ENCODE peak calls at places on chromosomes 4 and X, in eight cellular contexts. One of them, this sample, is unnamed.

GRCh38 chrX:44544036-44544435 is 1.4 kb upstream of the FUNDC1 start:
- DNase-seq in HTR-8/SVneo: no peak
- DNase-seq in keratinocyte: no peak
- DNase-seq in SK-MEL-5: no peak
- DNase-seq in substantia nigra: no peak
- DNase-seq in Karpas-422: no peak
- DNase-seq in NCI-H2029: no peak
- DNase-seq in renal cortical epithelial cell: no peak
- DNase-seq in this sample: no peak

GRCh38 chr4:84562156-84562555 is 20.8 kb upstream of the CDS1 start:
- DNase-seq in SK-MEL-5: no peak
- DNase-seq in Karpas-422: no peak
- DNase-seq in renal cortical epithelial cell: no peak
- DNase-seq in NCI-H2029: no peak
- DNase-seq in substantia nigra: no peak
- DNase-seq in keratinocyte: no peak
- DNase-seq in HTR-8/SVneo: no peak
- DNase-seq in this sample: no peak

GRCh38 chr4:186946682-186947294 is 223.1 kb upstream of the FAT1 start:
- DNase-seq in Karpas-422: peak
- DNase-seq in SK-MEL-5: peak
- DNase-seq in keratinocyte: no peak
- DNase-seq in substantia nigra: no peak
- DNase-seq in HTR-8/SVneo: peak
- DNase-seq in renal cortical epithelial cell: peak
- DNase-seq in NCI-H2029: no peak
- DNase-seq in this sample: peak

GRCh38 chr4:5932021-5932553 is 39.2 kb upstream of the CRMP1 start:
- DNase-seq in Karpas-422: no peak
- DNase-seq in keratinocyte: no peak
- DNase-seq in renal cortical epithelial cell: no peak
- DNase-seq in SK-MEL-5: no peak
- DNase-seq in substantia nigra: no peak
- DNase-seq in HTR-8/SVneo: no peak
- DNase-seq in NCI-H2029: peak
- DNase-seq in this sample: no peak

GRCh38 chr4:144171697-144172096 is 31.2 kb upstream of the GYPA start:
- DNase-seq in NCI-H2029: no peak
- DNase-seq in SK-MEL-5: no peak
- DNase-seq in substantia nigra: no peak
- DNase-seq in HTR-8/SVneo: no peak
- DNase-seq in keratinocyte: no peak
- DNase-seq in renal cortical epithelial cell: peak
- DNase-seq in Karpas-422: no peak
- DNase-seq in this sample: no peak

GRCh38 chrX:84240848-84241565 is 53.0 kb upstream of the RPS6KA6 start:
- DNase-seq in SK-MEL-5: no peak
- DNase-seq in renal cortical epithelial cell: no peak
- DNase-seq in substantia nigra: no peak
- DNase-seq in HTR-8/SVneo: no peak
- DNase-seq in keratinocyte: no peak
- DNase-seq in NCI-H2029: no peak
- DNase-seq in Karpas-422: no peak
- DNase-seq in this sample: no peak

GRCh38 chrX:95678679-95679078 is 1006.0 kb upstream of the DIAPH2 start:
- DNase-seq in HTR-8/SVneo: no peak
- DNase-seq in renal cortical epithelial cell: no peak
- DNase-seq in keratinocyte: no peak
- DNase-seq in NCI-H2029: no peak
- DNase-seq in substantia nigra: no peak
- DNase-seq in SK-MEL-5: no peak
- DNase-seq in Karpas-422: no peak
- DNase-seq in this sample: no peak

GRCh38 chr4:74499986-74500781 is 55.2 kb downstream of the AREG start:
- DNase-seq in HTR-8/SVneo: no peak
- DNase-seq in keratinocyte: no peak
- DNase-seq in Karpas-422: no peak
- DNase-seq in SK-MEL-5: no peak
- DNase-seq in substantia nigra: no peak
- DNase-seq in NCI-H2029: no peak
- DNase-seq in renal cortical epithelial cell: peak
- DNase-seq in this sample: no peak

GRCh38 chrX:22395372-22395771 is 122.7 kb downstream of the CBLL2 start:
- DNase-seq in keratinocyte: no peak
- DNase-seq in Karpas-422: no peak
- DNase-seq in HTR-8/SVneo: no peak
- DNase-seq in renal cortical epithelial cell: peak
- DNase-seq in substantia nigra: no peak
- DNase-seq in NCI-H2029: no peak
- DNase-seq in SK-MEL-5: no peak
- DNase-seq in this sample: no peak

GRCh38 chrX:38124000-38124399 is 96.7 kb downstream of the SRPX start:
- DNase-seq in renal cortical epithelial cell: no peak
- DNase-seq in keratinocyte: no peak
- DNase-seq in HTR-8/SVneo: no peak
- DNase-seq in Karpas-422: peak
- DNase-seq in substantia nigra: no peak
- DNase-seq in SK-MEL-5: peak
- DNase-seq in NCI-H2029: no peak
- DNase-seq in this sample: no peak

GRCh38 chr4:167234388-167234881 is at the start of gene SPOCK3:
- DNase-seq in HTR-8/SVneo: peak
- DNase-seq in substantia nigra: peak
- DNase-seq in keratinocyte: no peak
- DNase-seq in Karpas-422: no peak
- DNase-seq in renal cortical epithelial cell: peak
- DNase-seq in NCI-H2029: peak
- DNase-seq in SK-MEL-5: no peak
- DNase-seq in this sample: peak

GRCh38 chr4:54553001-54553400 is 104.8 kb upstream of the KIT start:
- DNase-seq in SK-MEL-5: no peak
- DNase-seq in renal cortical epithelial cell: no peak
- DNase-seq in keratinocyte: no peak
- DNase-seq in HTR-8/SVneo: peak
- DNase-seq in substantia nigra: no peak
- DNase-seq in Karpas-422: no peak
- DNase-seq in NCI-H2029: no peak
- DNase-seq in this sample: no peak

GRCh38 chr4:150211016-150211415 is 132.8 kb downstream of the DCLK2 start:
- DNase-seq in Karpas-422: no peak
- DNase-seq in HTR-8/SVneo: no peak
- DNase-seq in keratinocyte: no peak
- DNase-seq in SK-MEL-5: no peak
- DNase-seq in renal cortical epithelial cell: no peak
- DNase-seq in substantia nigra: no peak
- DNase-seq in NCI-H2029: no peak
- DNase-seq in this sample: no peak

GRCh38 chr4:8776366-8776765 is 95.3 kb downstream of the HMX1 start:
- DNase-seq in Karpas-422: no peak
- DNase-seq in NCI-H2029: no peak
- DNase-seq in keratinocyte: no peak
- DNase-seq in HTR-8/SVneo: no peak
- DNase-seq in SK-MEL-5: no peak
- DNase-seq in renal cortical epithelial cell: no peak
- DNase-seq in substantia nigra: no peak
- DNase-seq in this sample: no peak

GRCh38 chrX:41164469-41164868 is 79.2 kb downstream of the USP9X start:
- DNase-seq in NCI-H2029: peak
- DNase-seq in Karpas-422: no peak
- DNase-seq in renal cortical epithelial cell: no peak
- DNase-seq in SK-MEL-5: no peak
- DNase-seq in keratinocyte: no peak
- DNase-seq in HTR-8/SVneo: no peak
- DNase-seq in substantia nigra: no peak
- DNase-seq in this sample: no peak

GRCh38 chr4:138890921-138891570 is 124.5 kb upstream of the NOCT start:
- DNase-seq in SK-MEL-5: no peak
- DNase-seq in NCI-H2029: peak
- DNase-seq in HTR-8/SVneo: no peak
- DNase-seq in substantia nigra: no peak
- DNase-seq in keratinocyte: no peak
- DNase-seq in Karpas-422: no peak
- DNase-seq in renal cortical epithelial cell: no peak
- DNase-seq in this sample: no peak

GRCh38 chr4:126038492-126039236 is 723.9 kb downstream of the FAT4 start:
- DNase-seq in SK-MEL-5: no peak
- DNase-seq in HTR-8/SVneo: no peak
- DNase-seq in Karpas-422: no peak
- DNase-seq in NCI-H2029: no peak
- DNase-seq in keratinocyte: no peak
- DNase-seq in renal cortical epithelial cell: no peak
- DNase-seq in substantia nigra: no peak
- DNase-seq in this sample: no peak

GRCh38 chrX:49309401-49309981 is 6.0 kb downstream of the GAGE10 start:
- DNase-seq in HTR-8/SVneo: no peak
- DNase-seq in renal cortical epithelial cell: peak
- DNase-seq in SK-MEL-5: peak
- DNase-seq in NCI-H2029: no peak
- DNase-seq in Karpas-422: peak
- DNase-seq in keratinocyte: no peak
- DNase-seq in substantia nigra: no peak
- DNase-seq in this sample: no peak

GRCh38 chrX:18210470-18210869 is 10.2 kb downstream of the BEND2 start:
- DNase-seq in NCI-H2029: no peak
- DNase-seq in renal cortical epithelial cell: peak
- DNase-seq in substantia nigra: no peak
- DNase-seq in Karpas-422: peak
- DNase-seq in keratinocyte: no peak
- DNase-seq in SK-MEL-5: peak
- DNase-seq in HTR-8/SVneo: no peak
- DNase-seq in this sample: no peak

GRCh38 chr4:7236847-7237246 is 44.5 kb downstream of the SORCS2 start:
- DNase-seq in Karpas-422: no peak
- DNase-seq in HTR-8/SVneo: no peak
- DNase-seq in keratinocyte: no peak
- DNase-seq in SK-MEL-5: no peak
- DNase-seq in substantia nigra: no peak
- DNase-seq in NCI-H2029: no peak
- DNase-seq in renal cortical epithelial cell: no peak
- DNase-seq in this sample: no peak

GRCh38 chrX:151174581-151175282 is 1.7 kb upstream of the GPR50 start:
- DNase-seq in renal cortical epithelial cell: no peak
- DNase-seq in SK-MEL-5: no peak
- DNase-seq in Karpas-422: no peak
- DNase-seq in substantia nigra: no peak
- DNase-seq in HTR-8/SVneo: no peak
- DNase-seq in NCI-H2029: no peak
- DNase-seq in keratinocyte: no peak
- DNase-seq in this sample: no peak

GRCh38 chr4:107740381-107740780 is 20.3 kb upstream of the PAPSS1 start:
- DNase-seq in substantia nigra: no peak
- DNase-seq in SK-MEL-5: peak
- DNase-seq in Karpas-422: peak
- DNase-seq in NCI-H2029: no peak
- DNase-seq in HTR-8/SVneo: no peak
- DNase-seq in renal cortical epithelial cell: peak
- DNase-seq in keratinocyte: no peak
- DNase-seq in this sample: no peak

GRCh38 chrX:54885740-54886139 is 34.9 kb upstream of the TRO start:
- DNase-seq in Karpas-422: no peak
- DNase-seq in NCI-H2029: no peak
- DNase-seq in keratinocyte: no peak
- DNase-seq in renal cortical epithelial cell: no peak
- DNase-seq in SK-MEL-5: no peak
- DNase-seq in substantia nigra: no peak
- DNase-seq in HTR-8/SVneo: no peak
- DNase-seq in this sample: no peak

GRCh38 chrX:120604359-120604782 is 470 bp downstream of the MCTS1 start:
- DNase-seq in substantia nigra: no peak
- DNase-seq in HTR-8/SVneo: peak
- DNase-seq in keratinocyte: no peak
- DNase-seq in renal cortical epithelial cell: peak
- DNase-seq in SK-MEL-5: peak
- DNase-seq in Karpas-422: peak
- DNase-seq in NCI-H2029: peak
- DNase-seq in this sample: peak

GRCh38 chrX:68363984-68364383 is 69.3 kb downstream of the OPHN1 start:
- DNase-seq in NCI-H2029: no peak
- DNase-seq in renal cortical epithelial cell: peak
- DNase-seq in keratinocyte: no peak
- DNase-seq in HTR-8/SVneo: no peak
- DNase-seq in substantia nigra: no peak
- DNase-seq in Karpas-422: no peak
- DNase-seq in SK-MEL-5: no peak
- DNase-seq in this sample: no peak

GRCh38 chr4:21885241-21885640 is 63.3 kb downstream of the KCNIP4 start:
- DNase-seq in HTR-8/SVneo: no peak
- DNase-seq in renal cortical epithelial cell: no peak
- DNase-seq in Karpas-422: no peak
- DNase-seq in NCI-H2029: no peak
- DNase-seq in keratinocyte: no peak
- DNase-seq in SK-MEL-5: no peak
- DNase-seq in substantia nigra: no peak
- DNase-seq in this sample: no peak

GRCh38 chr4:19993222-19993621 is 258.5 kb upstream of the SLIT2 start:
- DNase-seq in substantia nigra: no peak
- DNase-seq in renal cortical epithelial cell: no peak
- DNase-seq in SK-MEL-5: no peak
- DNase-seq in Karpas-422: no peak
- DNase-seq in NCI-H2029: no peak
- DNase-seq in keratinocyte: no peak
- DNase-seq in HTR-8/SVneo: no peak
- DNase-seq in this sample: no peak

GRCh38 chrX:97126020-97126419 is 242.3 kb downstream of the RPA4 start:
- DNase-seq in Karpas-422: no peak
- DNase-seq in keratinocyte: no peak
- DNase-seq in NCI-H2029: no peak
- DNase-seq in renal cortical epithelial cell: peak
- DNase-seq in HTR-8/SVneo: no peak
- DNase-seq in substantia nigra: no peak
- DNase-seq in SK-MEL-5: peak
- DNase-seq in this sample: no peak

This sample was measured in left colon.